ENCODE peak calls at places on chromosomes 6 and 20, in eight cellular contexts. One of them, this sample, is unnamed.

GRCh38 chr6:29082457-29082856 is 4.7 kb downstream of the OR2B3 start:
- DNase-seq in activated T-cell treated with anti-CD3 and anti-CD28 coated beads for 48 hours: no peak
- DNase-seq in EH: no peak
- DNase-seq in H1: no peak
- DNase-seq in germinal center: no peak
- DNase-seq in DMS 273 treated with DMSO at 0.1 percent for 48 hours: no peak
- DNase-seq in NCI-H1694 treated with DMSO at 0.1 percent for 48 hours: no peak
- DNase-seq in NCI-H774: no peak
- DNase-seq in this sample: no peak

GRCh38 chr6:41062056-41062455 is 9.1 kb downstream of the APOBEC2 start:
- DNase-seq in H1: no peak
- DNase-seq in activated T-cell treated with anti-CD3 and anti-CD28 coated beads for 48 hours: no peak
- DNase-seq in NCI-H1694 treated with DMSO at 0.1 percent for 48 hours: no peak
- DNase-seq in EH: no peak
- DNase-seq in germinal center: no peak
- DNase-seq in NCI-H774: no peak
- DNase-seq in DMS 273 treated with DMSO at 0.1 percent for 48 hours: no peak
- DNase-seq in this sample: no peak

GRCh38 chr6:65182681-65183080 is 524.3 kb downstream of the EYS start:
- DNase-seq in NCI-H774: no peak
- DNase-seq in DMS 273 treated with DMSO at 0.1 percent for 48 hours: peak; percentile 27
- DNase-seq in activated T-cell treated with anti-CD3 and anti-CD28 coated beads for 48 hours: no peak
- DNase-seq in NCI-H1694 treated with DMSO at 0.1 percent for 48 hours: peak; percentile 36
- DNase-seq in EH: no peak
- DNase-seq in germinal center: no peak
- DNase-seq in H1: no peak
- DNase-seq in this sample: no peak

GRCh38 chr20:47985092-47985850 is 200.0 kb upstream of the SULF2 start:
- DNase-seq in NCI-H1694 treated with DMSO at 0.1 percent for 48 hours: no peak
- DNase-seq in germinal center: no peak
- DNase-seq in activated T-cell treated with anti-CD3 and anti-CD28 coated beads for 48 hours: no peak
- DNase-seq in H1: no peak
- DNase-seq in EH: peak; percentile 90
- DNase-seq in DMS 273 treated with DMSO at 0.1 percent for 48 hours: no peak
- DNase-seq in NCI-H774: no peak
- DNase-seq in this sample: no peak

GRCh38 chr6:16236648-16237199 is 1.7 kb upstream of the GMPR start:
- DNase-seq in H1: no peak
- DNase-seq in activated T-cell treated with anti-CD3 and anti-CD28 coated beads for 48 hours: no peak
- DNase-seq in germinal center: peak; percentile 17
- DNase-seq in DMS 273 treated with DMSO at 0.1 percent for 48 hours: no peak
- DNase-seq in EH: peak; percentile 81
- DNase-seq in NCI-H1694 treated with DMSO at 0.1 percent for 48 hours: no peak
- DNase-seq in NCI-H774: no peak
- DNase-seq in this sample: peak; percentile 70

GRCh38 chr6:31769684-31770371 is 7.3 kb downstream of the VWA7 start:
- DNase-seq in NCI-H774: peak; percentile 34
- DNase-seq in H1: peak; percentile 63
- DNase-seq in germinal center: peak; percentile 92
- DNase-seq in NCI-H1694 treated with DMSO at 0.1 percent for 48 hours: peak; percentile 21
- DNase-seq in EH: peak; percentile 66
- DNase-seq in DMS 273 treated with DMSO at 0.1 percent for 48 hours: peak; percentile 29
- DNase-seq in activated T-cell treated with anti-CD3 and anti-CD28 coated beads for 48 hours: peak; percentile 81
- DNase-seq in this sample: peak; percentile 18

GRCh38 chr6:133764011-133764812 is 124.7 kb upstream of the TCF21 start:
- DNase-seq in NCI-H1694 treated with DMSO at 0.1 percent for 48 hours: no peak
- DNase-seq in NCI-H774: no peak
- DNase-seq in activated T-cell treated with anti-CD3 and anti-CD28 coated beads for 48 hours: no peak
- DNase-seq in DMS 273 treated with DMSO at 0.1 percent for 48 hours: no peak
- DNase-seq in germinal center: no peak
- DNase-seq in EH: peak; percentile 86
- DNase-seq in H1: no peak
- DNase-seq in this sample: no peak

GRCh38 chr6:72616406-72617015 is 5.4 kb upstream of the KCNQ5 start:
- DNase-seq in germinal center: peak; percentile 29
- DNase-seq in activated T-cell treated with anti-CD3 and anti-CD28 coated beads for 48 hours: no peak
- DNase-seq in NCI-H1694 treated with DMSO at 0.1 percent for 48 hours: peak; percentile 24
- DNase-seq in EH: peak; percentile 57
- DNase-seq in H1: no peak
- DNase-seq in NCI-H774: no peak
- DNase-seq in DMS 273 treated with DMSO at 0.1 percent for 48 hours: no peak
- DNase-seq in this sample: peak; percentile 20

GRCh38 chr6:127786109-127786508 is 114.7 kb downstream of the THEMIS start:
- DNase-seq in germinal center: no peak
- DNase-seq in DMS 273 treated with DMSO at 0.1 percent for 48 hours: no peak
- DNase-seq in NCI-H1694 treated with DMSO at 0.1 percent for 48 hours: no peak
- DNase-seq in activated T-cell treated with anti-CD3 and anti-CD28 coated beads for 48 hours: no peak
- DNase-seq in EH: peak; percentile 32
- DNase-seq in NCI-H774: no peak
- DNase-seq in H1: no peak
- DNase-seq in this sample: no peak

GRCh38 chr6:73644030-73644429 is 9.8 kb downstream of the SLC17A5 start:
- DNase-seq in EH: no peak
- DNase-seq in H1: no peak
- DNase-seq in NCI-H1694 treated with DMSO at 0.1 percent for 48 hours: no peak
- DNase-seq in NCI-H774: no peak
- DNase-seq in DMS 273 treated with DMSO at 0.1 percent for 48 hours: no peak
- DNase-seq in germinal center: no peak
- DNase-seq in activated T-cell treated with anti-CD3 and anti-CD28 coated beads for 48 hours: no peak
- DNase-seq in this sample: no peak

GRCh38 chr6:101845621-101846020 is 452.1 kb downstream of the GRIK2 start:
- DNase-seq in H1: no peak
- DNase-seq in germinal center: no peak
- DNase-seq in NCI-H774: no peak
- DNase-seq in DMS 273 treated with DMSO at 0.1 percent for 48 hours: no peak
- DNase-seq in EH: no peak
- DNase-seq in activated T-cell treated with anti-CD3 and anti-CD28 coated beads for 48 hours: no peak
- DNase-seq in NCI-H1694 treated with DMSO at 0.1 percent for 48 hours: no peak
- DNase-seq in this sample: no peak

GRCh38 chr20:4861961-4862360 is 139.3 kb downstream of the SLC23A2 start:
- DNase-seq in NCI-H1694 treated with DMSO at 0.1 percent for 48 hours: no peak
- DNase-seq in EH: no peak
- DNase-seq in activated T-cell treated with anti-CD3 and anti-CD28 coated beads for 48 hours: no peak
- DNase-seq in DMS 273 treated with DMSO at 0.1 percent for 48 hours: no peak
- DNase-seq in germinal center: no peak
- DNase-seq in NCI-H774: no peak
- DNase-seq in H1: no peak
- DNase-seq in this sample: no peak

GRCh38 chr6:165298426-165298825 is 11.0 kb downstream of the C6orf118 start:
- DNase-seq in germinal center: no peak
- DNase-seq in NCI-H1694 treated with DMSO at 0.1 percent for 48 hours: no peak
- DNase-seq in DMS 273 treated with DMSO at 0.1 percent for 48 hours: no peak
- DNase-seq in activated T-cell treated with anti-CD3 and anti-CD28 coated beads for 48 hours: no peak
- DNase-seq in EH: no peak
- DNase-seq in NCI-H774: no peak
- DNase-seq in H1: no peak
- DNase-seq in this sample: no peak

GRCh38 chr20:63416109-63416430 is 54.9 kb upstream of the CHRNA4 start:
- DNase-seq in activated T-cell treated with anti-CD3 and anti-CD28 coated beads for 48 hours: no peak
- DNase-seq in H1: no peak
- DNase-seq in germinal center: no peak
- DNase-seq in NCI-H774: no peak
- DNase-seq in DMS 273 treated with DMSO at 0.1 percent for 48 hours: no peak
- DNase-seq in NCI-H1694 treated with DMSO at 0.1 percent for 48 hours: no peak
- DNase-seq in EH: no peak
- DNase-seq in this sample: no peak

GRCh38 chr20:46336735-46337134 is 28.4 kb upstream of the CDH22 start:
- DNase-seq in NCI-H1694 treated with DMSO at 0.1 percent for 48 hours: no peak
- DNase-seq in NCI-H774: no peak
- DNase-seq in H1: no peak
- DNase-seq in EH: no peak
- DNase-seq in germinal center: no peak
- DNase-seq in activated T-cell treated with anti-CD3 and anti-CD28 coated beads for 48 hours: no peak
- DNase-seq in DMS 273 treated with DMSO at 0.1 percent for 48 hours: no peak
- DNase-seq in this sample: no peak